ENCODE peak calls at places on chromosomes 7 and 10, in eight cellular contexts. C, P, G, X, T, Z, Q and J are unnamed samples. For H3K9me3, the result is how much of the 10 kb centered on the place peaks cover.

GRCh38 chr7:2000153-2000687 is 232.5 kb downstream of the MAD1L1 start:
- DNase-seq in T (no peak), C (no peak), P (no peak), X (no peak), G (no peak), Q (peak), Z (no peak), J (no peak)

GRCh38 chr7:34430456-34430855 is 227.6 kb upstream of the NPSR1 start:
- DNase-seq in T (no peak), G (no peak), P (no peak), Q (no peak), C (no peak), X (peak), Z (peak), J (no peak)

GRCh38 chr7:25216837-25217236 is 11.4 kb downstream of the NPVF start:
- DNase-seq in X (peak), G (no peak), P (no peak), C (no peak), Q (no peak), Z (peak), T (no peak), J (no peak)

GRCh38 chr10:125994601-125995000 is 98.2 kb downstream of the FANK1 start:
- DNase-seq in Z (no peak), T (no peak), X (no peak), P (no peak), G (no peak), C (no peak), Q (no peak), J (no peak)

GRCh38 chr10:125105856-125106255 is 54.5 kb downstream of the CTBP2 start:
- DNase-seq in T (no peak), P (no peak), Z (no peak), X (no peak), C (no peak), G (no peak), Q (no peak), J (no peak)

GRCh38 chr7:16939161-16939560 is 57.4 kb upstream of the AGR3 start:
- DNase-seq in X (no peak), Q (no peak), C (no peak), P (no peak), T (no peak), Z (no peak), G (no peak), J (no peak)

GRCh38 chr7:139153832-139154231 is 44.3 kb upstream of the ZC3HAV1 start:
- DNase-seq in C (no peak), Q (no peak), T (no peak), Z (peak), P (no peak), G (no peak), X (no peak), J (no peak)

GRCh38 chr10:88392222-88392621 is 190.9 kb downstream of the RNLS start:
- DNase-seq in C (no peak), T (no peak), P (no peak), Q (no peak), Z (no peak), G (no peak), X (no peak), J (no peak)

GRCh38 chr7:43053968-43054367 is 58.5 kb upstream of the HECW1 start:
- DNase-seq in G (no peak), Q (no peak), X (no peak), C (no peak), P (no peak), T (no peak), Z (no peak), J (no peak)

GRCh38 chr7:72161534-72161933 is 250.6 kb downstream of the CALN1 start:
- DNase-seq in P (no peak), T (peak), C (no peak), G (no peak), Q (no peak), Z (no peak), X (no peak), J (no peak)

GRCh38 chr10:96743988-96744585 is 23.8 kb upstream of the PIK3AP1 start:
- DNase-seq in C (no peak), P (no peak), G (no peak), Q (no peak), T (no peak), X (peak), Z (peak), J (no peak)

GRCh38 chr7:15915694-15916093 is 229.2 kb upstream of the MEOX2 start:
- DNase-seq in X (no peak), Q (no peak), C (no peak), Z (no peak), T (no peak), G (no peak), P (no peak), J (no peak)

GRCh38 chr7:11716185-11716584 is 115.8 kb downstream of the THSD7A start:
- DNase-seq in Q (no peak), X (no peak), T (no peak), G (no peak), Z (peak), P (peak), C (no peak), J (no peak)

GRCh38 chr10:43409385-43410109 is 561 bp upstream of the HNRNPF start:
- DNase-seq in P (no peak), X (peak), Z (no peak), G (peak), C (peak), Q (peak), T (no peak), J (peak)

GRCh38 chr7:134562136-134562535 is 13.2 kb downstream of the AKR1B15 start:
- DNase-seq in Q (no peak), P (peak), X (no peak), C (no peak), G (no peak), T (no peak), Z (peak), J (no peak)

GRCh38 chr10:124106241-124106905 is 13.0 kb upstream of the CHST15 start:
- DNase-seq in C (no peak), T (no peak), Q (peak), P (peak), Z (peak), G (peak), X (no peak), J (no peak)

GRCh38 chr7:99631311-99632109 is 14.8 kb downstream of the ZSCAN25 start:
- DNase-seq in T (no peak), G (no peak), P (no peak), Q (no peak), Z (peak), C (no peak), X (peak), J (no peak)

GRCh38 chr10:64130152-64130551 is 609.0 kb downstream of the REEP3 start:
- DNase-seq in C (no peak), T (no peak), P (no peak), X (no peak), Z (no peak), Q (no peak), G (no peak), J (no peak)

GRCh38 chr7:1815051-1815481 is 145.0 kb downstream of the ELFN1 start:
- DNase-seq in Q (no peak), C (no peak), T (no peak), P (peak), Z (no peak), G (no peak), X (no peak), J (no peak)

GRCh38 chr10:86102031-86102430 is 264.6 kb downstream of the GRID1 start:
- DNase-seq in T (peak), X (no peak), C (no peak), P (no peak), Z (no peak), Q (no peak), G (no peak), J (no peak)

GRCh38 chr7:2757361-2757903 is 69.4 kb downstream of the AMZ1 start:
- DNase-seq in G (peak), Z (peak), T (no peak), P (peak), Q (no peak), C (no peak), X (no peak), J (no peak)

GRCh38 chr10:102139281-102140110 is 6.7 kb downstream of the PPRC1 start:
- DNase-seq in P (no peak), T (no peak), X (no peak), G (no peak), C (no peak), Z (no peak), Q (no peak), J (no peak)

GRCh38 chr7:127791790-127792189 is 139.8 kb downstream of the SND1 start:
- DNase-seq in T (no peak), P (no peak), X (no peak), C (no peak), Q (no peak), G (no peak), Z (peak), J (no peak)

GRCh38 chr7:78095549-78095948 is 297.0 kb downstream of the PHTF2 start:
- DNase-seq in P (no peak), G (no peak), Z (peak), C (no peak), Q (no peak), T (no peak), X (no peak), J (no peak)

GRCh38 chr10:13961096-13961495 is 369.6 kb downstream of the FRMD4A start:
- DNase-seq in Q (no peak), T (no peak), P (no peak), Z (peak), C (no peak), X (no peak), G (no peak), J (no peak)

GRCh38 chr10:33174674-33175073 is 159.8 kb downstream of the NRP1 start:
- DNase-seq in G (no peak), P (no peak), C (no peak), X (no peak), Q (no peak), T (no peak), Z (no peak), J (no peak)

GRCh38 chr10:108783897-108784296 is 1139.4 kb downstream of the XPNPEP1 start:
- DNase-seq in G (no peak), X (peak), T (no peak), Q (no peak), P (no peak), Z (peak), C (no peak), J (no peak)

GRCh38 chr10:69217119-69217754 is 2.9 kb upstream of the HKDC1 start:
- DNase-seq in T (no peak), X (peak), Q (no peak), P (no peak), G (no peak), C (no peak), Z (peak), J (no peak)

GRCh38 chr7:47091141-47091540 is 490.8 kb downstream of the TNS3 start:
- DNase-seq in Q (no peak), Z (peak), P (no peak), X (no peak), T (no peak), C (no peak), G (no peak), J (no peak)

GRCh38 chr7:151759591-151760042 is 117.3 kb downstream of the PRKAG2 start:
- DNase-seq in G (peak), P (peak), Q (no peak), T (no peak), Z (peak), X (peak), C (peak), J (no peak)

GRCh38 chr10:68231106-68231901 is 609 bp downstream of the ATOH7 start:
- DNase-seq in P (peak), X (peak), Q (peak), T (no peak), G (peak), C (no peak), Z (peak), J (peak)

GRCh38 chr10:121510201-121510771 is 88.0 kb downstream of the FGFR2 start:
- DNase-seq in P (no peak), G (no peak), T (no peak), Q (no peak), Z (peak), X (no peak), C (no peak), J (no peak)

GRCh38 chr7:69932034-69932628 is 333.9 kb downstream of the AUTS2 start:
- DNase-seq in Z (peak), T (no peak), P (no peak), G (no peak), Q (no peak), C (no peak), X (peak), J (no peak)
- H3K9me3 ChIP-seq in Z (under half), T (under half), P (under half), G (under half), Q (under half), C (under half), X (under half), J (under half)

GRCh38 chr7:45985902-45986301 is 64.8 kb upstream of the IGFBP3 start:
- DNase-seq in C (no peak), X (no peak), G (no peak), Q (no peak), Z (peak), P (no peak), T (no peak), J (no peak)
- H3K4me3 ChIP-seq in C (no peak), X (no peak), G (no peak), Q (no peak), Z (no peak), P (no peak), T (no peak), J (no peak)

GRCh38 chr7:53900856-53901528 is 641.2 kb upstream of the VSTM2A start:
- DNase-seq in P (no peak), Q (no peak), X (peak), G (no peak), T (no peak), Z (no peak), C (no peak), J (no peak)

GRCh38 chr7:53904355-53904754 is 637.8 kb upstream of the VSTM2A start:
- DNase-seq in Z (no peak), Q (no peak), G (no peak), C (no peak), P (no peak), X (no peak), T (no peak), J (no peak)
- H3K9me3 ChIP-seq in Z (under half), Q (under half), G (under half), C (under half), P (under half), X (under half), T (under half), J (under half)

GRCh38 chr7:107125475-107125874 is 43.3 kb upstream of the HBP1 start:
- DNase-seq in G (no peak), C (no peak), X (no peak), T (no peak), Q (no peak), P (no peak), Z (no peak), J (no peak)

GRCh38 chr7:107133396-107133795 is 35.4 kb upstream of the HBP1 start:
- DNase-seq in Z (no peak), P (no peak), X (no peak), C (no peak), T (no peak), G (no peak), Q (no peak), J (no peak)

GRCh38 chr7:107130487-107131220 is 38.1 kb upstream of the HBP1 start:
- DNase-seq in Z (peak), P (no peak), C (no peak), Q (no peak), G (no peak), X (peak), T (no peak), J (no peak)

GRCh38 chr7:107128217-107128616 is 40.6 kb upstream of the HBP1 start:
- DNase-seq in X (no peak), Z (no peak), C (no peak), T (no peak), G (no peak), P (no peak), Q (no peak), J (no peak)

GRCh38 chr7:107128748-107129147 is 40.1 kb upstream of the HBP1 start:
- DNase-seq in X (no peak), G (no peak), Q (no peak), C (no peak), P (no peak), Z (no peak), T (no peak), J (no peak)
- H3K4me3 ChIP-seq in X (no peak), G (no peak), Q (no peak), C (no peak), P (no peak), Z (no peak), T (no peak), J (no peak)

GRCh38 chr10:1361411-1362105 is 305.4 kb downstream of the WDR37 start:
- DNase-seq in T (no peak), Q (no peak), C (no peak), P (no peak), Z (no peak), X (no peak), G (no peak), J (no peak)

GRCh38 chr10:1358860-1359598 is 302.8 kb downstream of the WDR37 start:
- DNase-seq in T (no peak), X (peak), Z (no peak), G (no peak), C (no peak), Q (no peak), P (no peak), J (no peak)

GRCh38 chr10:1359599-1359955 is 303.4 kb downstream of the WDR37 start:
- DNase-seq in X (no peak), P (no peak), C (no peak), T (no peak), G (no peak), Q (no peak), Z (no peak), J (no peak)

GRCh38 chr10:1360581-1361164 is 304.5 kb downstream of the WDR37 start:
- DNase-seq in X (no peak), Q (no peak), C (no peak), T (no peak), Z (peak), G (no peak), P (no peak), J (no peak)

GRCh38 chr10:1360011-1360580 is 303.9 kb downstream of the WDR37 start:
- DNase-seq in Z (no peak), G (no peak), Q (no peak), P (no peak), T (no peak), C (no peak), X (no peak), J (no peak)
- H3K9me3 ChIP-seq in Z (under half), G (under half), Q (under half), P (under half), T (under half), C (under half), X (under half), J (under half)

GRCh38 chr10:59177031-59177861 is 803 bp downstream of the PHYHIPL start:
- DNase-seq in P (no peak), T (no peak), Z (peak), G (peak), C (no peak), Q (peak), X (peak), J (no peak)

GRCh38 chr10:59179027-59179426 is 2.6 kb downstream of the PHYHIPL start:
- DNase-seq in Z (no peak), Q (no peak), T (no peak), P (no peak), X (no peak), G (no peak), C (no peak), J (no peak)

GRCh38 chr10:59177862-59178235 is 1.4 kb downstream of the PHYHIPL start:
- DNase-seq in Z (no peak), X (no peak), G (no peak), C (no peak), Q (no peak), T (no peak), P (no peak), J (no peak)

GRCh38 chr10:59175538-59176240 is 754 bp upstream of the PHYHIPL start:
- DNase-seq in C (no peak), Q (peak), T (no peak), P (no peak), Z (no peak), G (no peak), X (no peak), J (no peak)

GRCh38 chr10:59176241-59177030 is at the start of gene PHYHIPL:
- DNase-seq in C (no peak), G (peak), X (peak), Q (peak), P (no peak), Z (no peak), T (no peak), J (no peak)
- H3K4me3 ChIP-seq in C (no peak), G (peak), X (peak), Q (peak), P (peak), Z (peak), T (peak), J (no peak)

GRCh38 chr10:3757250-3757637 is 27.8 kb downstream of the KLF6 start:
- DNase-seq in Q (no peak), X (no peak), P (no peak), Z (no peak), G (no peak), T (peak), C (no peak), J (no peak)
- H3K9me3 ChIP-seq in Q (under half), X (under half), P (under half), Z (under half), G (under half), T (under half), C (under half), J (under half)

GRCh38 chr7:159143780-159144755 is 599 bp downstream of the VIPR2 start:
- DNase-seq in G (peak), X (no peak), Z (no peak), P (peak), T (peak), C (no peak), Q (no peak), J (no peak)

GRCh38 chr7:159144756-159145543 is at the start of gene VIPR2:
- DNase-seq in T (peak), Q (no peak), C (no peak), Z (no peak), X (no peak), G (peak), P (peak), J (no peak)

GRCh38 chr7:159147246-159147645 is 2.6 kb upstream of the VIPR2 start:
- DNase-seq in P (no peak), Q (no peak), C (no peak), T (peak), G (no peak), Z (no peak), X (no peak), J (no peak)

GRCh38 chr7:159146084-159146858 is 1.6 kb upstream of the VIPR2 start:
- DNase-seq in G (no peak), T (no peak), Z (no peak), P (no peak), C (no peak), X (no peak), Q (no peak), J (no peak)

GRCh38 chr7:159145544-159145891 is 851 bp upstream of the VIPR2 start:
- DNase-seq in X (no peak), Q (no peak), C (no peak), G (no peak), Z (no peak), P (no peak), T (no peak), J (no peak)
- H3K4me3 ChIP-seq in X (no peak), Q (peak), C (no peak), G (peak), Z (no peak), P (peak), T (peak), J (no peak)